ENCODE peak calls at places on chromosomes 16 and 17, in eight cellular contexts. A, W, D, C, B, Q, M and R are unnamed samples.

GRCh38 chr16:3578610-3579551 is 1.7 kb upstream of the NLRC3 start:
- DNase-seq in Q (no peak), D (no peak), W (no peak), M (no peak), C (no peak), B (no peak), A (no peak), R (no peak)

GRCh38 chr17:60510723-60511122 is 15.3 kb downstream of the APPBP2 start:
- DNase-seq in D (no peak), W (no peak), B (no peak), A (no peak), C (no peak), Q (no peak), M (no peak), R (no peak)

GRCh38 chr16:24858219-24859041 is 12.7 kb downstream of the SLC5A11 start:
- DNase-seq in Q (no peak), A (no peak), D (peak), B (no peak), M (peak), W (peak), C (peak), R (no peak)

GRCh38 chr16:81140930-81141780 is 45.0 kb upstream of the GCSH start:
- DNase-seq in Q (no peak), A (no peak), B (no peak), M (no peak), D (no peak), C (no peak), W (no peak), R (no peak)

GRCh38 chr17:35808962-35809854 is at the start of gene TAF15:
- DNase-seq in D (peak), A (peak), B (peak), Q (peak), C (peak), W (peak), M (peak), R (peak)

GRCh38 chr17:68353121-68353521 is 61.8 kb downstream of the ARSG start:
- DNase-seq in M (no peak), B (no peak), D (no peak), A (no peak), Q (no peak), W (no peak), C (no peak), R (peak)

GRCh38 chr17:74742153-74742515 is 5.1 kb downstream of the RAB37 start:
- DNase-seq in A (no peak), M (no peak), B (no peak), W (no peak), C (no peak), D (no peak), Q (no peak), R (no peak)

GRCh38 chr17:75996665-75997590 is 3.7 kb upstream of the CDK3 start:
- DNase-seq in Q (no peak), W (peak), D (no peak), B (no peak), C (peak), M (peak), A (no peak), R (peak)

GRCh38 chr16:66292241-66292935 is 74.1 kb upstream of the CDH5 start:
- DNase-seq in B (no peak), Q (no peak), A (no peak), W (no peak), C (no peak), D (no peak), M (no peak), R (no peak)

GRCh38 chr17:38538906-38539305 is 66.8 kb downstream of the SRCIN1 start:
- DNase-seq in B (no peak), W (no peak), D (no peak), C (no peak), A (no peak), Q (no peak), M (no peak), R (no peak)

GRCh38 chr17:45338996-45339535 is 22.2 kb upstream of the MAP3K14 start:
- DNase-seq in W (no peak), D (no peak), Q (no peak), M (no peak), C (no peak), B (no peak), A (no peak), R (no peak)

GRCh38 chr17:7882068-7882467 is 6.5 kb upstream of the CHD3 start:
- DNase-seq in C (no peak), A (no peak), M (no peak), Q (no peak), W (no peak), B (no peak), D (no peak), R (no peak)

GRCh38 chr16:1413684-1414531 is 596 bp downstream of the UNKL start:
- DNase-seq in C (no peak), M (peak), D (peak), A (no peak), B (no peak), Q (peak), W (no peak), R (peak)

GRCh38 chr16:30011505-30012480 is 966 bp upstream of the DOC2A start:
- DNase-seq in B (no peak), Q (no peak), M (no peak), W (no peak), A (no peak), C (no peak), D (no peak), R (peak)

GRCh38 chr17:17780941-17781590 is 55.7 kb downstream of the SREBF1 start:
- DNase-seq in W (peak), B (no peak), Q (no peak), M (peak), A (no peak), D (no peak), C (no peak), R (no peak)

GRCh38 chr17:8818047-8818446 is 18.9 kb upstream of the MFSD6L start:
- DNase-seq in A (no peak), Q (no peak), W (no peak), B (no peak), D (no peak), M (no peak), C (no peak), R (no peak)

GRCh38 chr17:57663326-57664070 is 81.6 kb downstream of the CCDC182 start:
- DNase-seq in B (no peak), W (no peak), M (peak), Q (no peak), C (no peak), A (no peak), D (no peak), R (peak)

GRCh38 chr17:38584350-38584925 is 21.3 kb downstream of the SRCIN1 start:
- DNase-seq in C (peak), W (no peak), B (no peak), M (no peak), A (no peak), D (peak), Q (peak), R (no peak)

GRCh38 chr16:373848-374615 is 3.7 kb upstream of the MRPL28 start:
- DNase-seq in Q (no peak), M (peak), A (no peak), W (no peak), B (no peak), D (no peak), C (no peak), R (no peak)

GRCh38 chr17:79777166-79777843 is 643 bp upstream of the CBX2 start:
- DNase-seq in A (no peak), C (peak), D (no peak), W (peak), Q (no peak), B (no peak), M (peak), R (no peak)

GRCh38 chr16:67349172-67349571 is 22.6 kb downstream of the LRRC36 start:
- DNase-seq in B (peak), A (no peak), C (peak), D (no peak), M (no peak), W (no peak), Q (no peak), R (no peak)

GRCh38 chr17:10613775-10614513 is 43.2 kb downstream of the MYH3 start:
- DNase-seq in W (no peak), C (peak), A (no peak), D (peak), M (no peak), Q (no peak), B (no peak), R (no peak)

GRCh38 chr17:64787255-64787920 is 125.3 kb upstream of the SMURF2 start:
- DNase-seq in W (no peak), M (no peak), B (no peak), A (no peak), Q (no peak), D (no peak), C (no peak), R (no peak)

GRCh38 chr17:1504866-1505265 is 11.5 kb downstream of the INPP5K start:
- DNase-seq in C (no peak), B (no peak), W (no peak), A (no peak), M (no peak), D (no peak), Q (no peak), R (no peak)

GRCh38 chr16:31472559-31473203 is 729 bp downstream of the TGFB1I1 start:
- DNase-seq in M (peak), D (peak), A (peak), C (peak), B (peak), W (peak), Q (peak), R (no peak)

GRCh38 chr17:78745407-78746088 is 36.5 kb downstream of the CYTH1 start:
- DNase-seq in A (no peak), M (no peak), B (no peak), Q (no peak), C (peak), W (peak), D (no peak), R (no peak)

GRCh38 chr17:6365187-6365943 is 69.6 kb downstream of the AIPL1 start:
- DNase-seq in B (no peak), Q (no peak), D (peak), W (no peak), M (no peak), C (peak), A (no peak), R (no peak)

GRCh38 chr17:34852614-34853013 is 108.6 kb downstream of the CCT6B start:
- DNase-seq in W (no peak), B (no peak), A (no peak), D (no peak), Q (no peak), M (no peak), C (no peak), R (no peak)

GRCh38 chr17:18015603-18016002 is 23.4 kb downstream of the ATPAF2 start:
- DNase-seq in Q (no peak), C (no peak), W (no peak), B (no peak), A (no peak), D (no peak), M (no peak), R (no peak)

GRCh38 chr17:28460901-28461300 is 12.5 kb upstream of the SLC13A2 start:
- DNase-seq in Q (no peak), W (no peak), D (no peak), B (no peak), C (no peak), A (no peak), M (no peak), R (no peak)

GRCh38 chr17:56305017-56305416 is 151.7 kb downstream of the ANKFN1 start:
- DNase-seq in A (no peak), C (no peak), D (no peak), W (no peak), M (no peak), Q (no peak), B (no peak), R (peak)

GRCh38 chr17:58641937-58642336 is 49.9 kb downstream of the TEX14 start:
- DNase-seq in M (no peak), D (no peak), C (no peak), B (no peak), Q (no peak), A (no peak), W (no peak), R (no peak)

GRCh38 chr17:17205368-17206148 is 575 bp downstream of the PLD6 start:
- DNase-seq in W (peak), B (no peak), A (no peak), C (peak), M (peak), D (peak), Q (peak), R (no peak)

GRCh38 chr17:55286681-55287589 is 22.2 kb downstream of the HLF start:
- DNase-seq in W (no peak), D (peak), Q (no peak), A (no peak), B (no peak), M (peak), C (no peak), R (no peak)

GRCh38 chr16:20944861-20945390 is 44.4 kb downstream of the LYRM1 start:
- DNase-seq in M (no peak), A (no peak), W (no peak), C (peak), Q (no peak), B (no peak), D (no peak), R (peak)

GRCh38 chr17:27572665-27573064 is 58.3 kb upstream of the LGALS9 start:
- DNase-seq in C (peak), Q (no peak), W (no peak), M (no peak), A (no peak), D (peak), B (no peak), R (no peak)

GRCh38 chr16:15996432-15997109 is 47.2 kb downstream of the ABCC1 start:
- DNase-seq in D (peak), A (peak), Q (peak), C (peak), B (no peak), W (peak), M (peak), R (no peak)

GRCh38 chr16:30923554-30924085 is at the start of gene FBXL19:
- DNase-seq in W (no peak), M (peak), Q (no peak), A (no peak), B (no peak), D (no peak), C (no peak), R (no peak)

GRCh38 chr17:75694536-75694935 is 26.7 kb upstream of the ITGB4 start:
- DNase-seq in B (no peak), Q (no peak), W (no peak), D (no peak), C (no peak), A (no peak), M (no peak), R (no peak)

DNA sequence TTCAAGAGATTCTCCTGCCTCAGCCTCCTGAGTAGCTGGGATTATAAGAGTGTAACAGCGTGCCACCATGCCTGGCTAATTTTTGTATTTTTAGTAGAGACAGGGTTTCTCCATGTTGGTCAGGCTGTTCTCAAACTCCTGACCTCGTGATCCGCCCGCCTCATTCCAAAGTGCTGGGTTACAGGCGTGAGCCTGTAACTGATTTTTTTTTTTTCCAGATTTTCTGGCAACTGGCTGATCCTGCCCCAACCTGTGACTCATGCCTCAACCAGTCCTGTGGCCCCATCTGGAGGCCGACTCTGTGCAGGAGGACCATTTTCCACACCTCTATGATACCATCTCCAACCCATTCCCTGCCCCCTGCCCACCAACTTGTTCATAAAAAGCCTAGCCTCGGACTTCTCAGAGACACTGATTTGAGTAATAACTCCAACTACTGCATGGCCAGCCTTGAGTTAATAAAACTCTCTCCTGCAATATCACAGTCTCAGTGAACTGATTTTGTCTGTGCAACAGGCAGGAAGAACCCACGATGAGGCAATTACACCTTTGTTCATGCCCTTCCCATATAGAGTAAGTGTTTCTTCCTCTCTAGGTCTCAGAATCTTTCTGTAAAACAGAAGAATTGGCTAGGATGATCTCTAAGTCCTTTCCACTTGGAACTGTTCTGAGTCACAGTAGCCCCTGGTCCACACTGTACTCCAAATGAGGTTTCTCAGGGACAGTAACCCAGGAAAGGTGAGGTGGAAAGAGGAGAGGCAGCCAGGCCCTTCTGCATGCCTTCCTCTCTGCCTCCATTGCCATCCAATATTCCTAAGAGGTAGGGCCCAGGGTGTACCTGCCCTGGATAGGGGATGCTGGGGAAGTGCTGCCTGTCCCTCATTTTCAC is 8.8 kb upstream of the CNOT1 start:
- DNase-seq in C (peak), Q (no peak), B (peak), D (peak), M (no peak), A (peak), W (peak), R (no peak)
- TF ChIP-seq CTCF in C (peak), Q (no peak), B (peak), D (peak), M (no peak), A (peak), W (peak), R (no peak)

DNA sequence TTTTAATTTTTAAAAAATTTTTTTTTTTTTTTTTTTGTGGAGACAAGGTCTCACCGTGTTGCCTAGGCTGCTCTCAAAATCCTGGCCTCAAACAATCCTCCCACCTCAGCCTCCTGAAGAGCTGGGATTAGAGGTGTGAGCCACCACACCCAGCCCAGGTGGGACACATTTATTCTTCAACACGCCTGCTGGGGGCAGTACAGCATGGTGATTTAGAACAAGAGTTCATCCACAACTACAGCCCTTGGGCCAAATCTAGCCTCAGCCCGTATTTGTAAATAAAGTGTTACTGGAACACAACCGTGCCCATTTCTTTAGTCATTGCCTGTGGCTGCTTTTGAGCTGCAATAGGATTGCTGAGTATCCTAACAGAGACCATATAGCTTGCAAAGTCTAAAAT is 92.8 kb downstream of the KATNIP start:
- DNase-seq in B (no peak), Q (no peak), W (no peak), D (no peak), C (peak), M (no peak), A (no peak), R (no peak)
- TF ChIP-seq CTCF in B (peak), Q (no peak), W (peak), D (no peak), C (peak), M (no peak), A (peak), R (peak)

GRCh38 chr17:3318336-3318735 is 20.2 kb upstream of the OR3A1 start:
- DNase-seq in C (no peak), A (no peak), W (no peak), Q (no peak), D (no peak), B (no peak), M (no peak), R (no peak)

DNA sequence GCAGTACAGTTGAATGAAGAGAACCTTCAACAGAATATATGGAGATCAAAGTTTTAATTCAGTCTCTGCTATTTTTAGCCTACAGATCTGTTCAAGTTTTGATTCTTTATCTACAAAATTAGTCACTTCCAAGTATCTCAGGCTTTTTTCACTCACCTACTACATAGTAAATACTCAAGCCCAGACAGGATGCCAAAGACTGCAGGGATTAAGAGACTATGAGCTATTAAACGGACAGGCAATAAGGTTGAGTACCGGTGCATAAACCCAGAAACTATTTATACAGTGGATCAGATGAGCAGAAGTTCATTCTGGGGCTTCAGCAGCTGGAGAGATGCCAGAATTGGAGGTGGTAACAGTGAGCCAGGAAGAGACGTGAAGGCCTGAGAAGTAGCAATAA is 18.7 kb upstream of the OR3A1 start:
- DNase-seq in D (no peak), C (no peak), A (no peak), M (no peak), Q (no peak), B (no peak), W (no peak), R (no peak)
- TF ChIP-seq CTCF in D (no peak), C (no peak), A (no peak), M (no peak), Q (no peak), B (no peak), W (no peak), R (no peak)

GRCh38 chr16:14003119-14003570 is 68.0 kb upstream of the MRTFB start:
- DNase-seq in W (peak), D (peak), C (peak), Q (peak), M (peak), A (peak), B (no peak), R (no peak)
- TF ChIP-seq CTCF in W (no peak), D (no peak), C (peak), Q (no peak), M (no peak), A (peak), B (peak), R (no peak)

GRCh38 chr17:69828087-69828486 is 246.9 kb upstream of the KCNJ16 start:
- DNase-seq in Q (no peak), W (peak), B (no peak), A (no peak), C (peak), D (peak), M (no peak), R (no peak)
- TF ChIP-seq CTCF in Q (no peak), W (no peak), B (no peak), A (no peak), C (no peak), D (no peak), M (no peak), R (no peak)

DNA sequence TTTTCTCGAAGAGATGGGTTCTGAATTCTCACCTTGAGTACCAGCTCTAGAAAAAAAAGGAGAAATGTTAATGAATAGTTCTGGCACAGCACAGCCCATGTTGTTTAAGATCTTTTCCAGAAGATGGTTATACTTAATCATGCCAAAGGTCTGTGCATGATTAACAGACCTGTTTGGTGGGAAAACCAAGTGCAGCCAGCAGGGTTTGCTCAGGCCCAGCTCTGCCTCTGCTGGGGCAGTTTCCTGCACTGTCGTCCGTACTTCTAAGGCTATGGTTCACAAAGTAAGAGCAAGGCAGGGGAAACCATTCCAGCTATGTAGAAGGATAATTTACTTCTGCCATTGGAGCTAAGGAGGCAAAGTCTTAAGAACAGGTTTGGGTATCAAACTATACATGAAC is 10.6 kb downstream of the ANKRD40 start:
- DNase-seq in A (no peak), Q (no peak), W (no peak), C (no peak), D (no peak), B (no peak), M (no peak), R (no peak)
- TF ChIP-seq CTCF in A (no peak), Q (no peak), W (no peak), C (no peak), D (no peak), B (no peak), M (no peak), R (no peak)

DNA sequence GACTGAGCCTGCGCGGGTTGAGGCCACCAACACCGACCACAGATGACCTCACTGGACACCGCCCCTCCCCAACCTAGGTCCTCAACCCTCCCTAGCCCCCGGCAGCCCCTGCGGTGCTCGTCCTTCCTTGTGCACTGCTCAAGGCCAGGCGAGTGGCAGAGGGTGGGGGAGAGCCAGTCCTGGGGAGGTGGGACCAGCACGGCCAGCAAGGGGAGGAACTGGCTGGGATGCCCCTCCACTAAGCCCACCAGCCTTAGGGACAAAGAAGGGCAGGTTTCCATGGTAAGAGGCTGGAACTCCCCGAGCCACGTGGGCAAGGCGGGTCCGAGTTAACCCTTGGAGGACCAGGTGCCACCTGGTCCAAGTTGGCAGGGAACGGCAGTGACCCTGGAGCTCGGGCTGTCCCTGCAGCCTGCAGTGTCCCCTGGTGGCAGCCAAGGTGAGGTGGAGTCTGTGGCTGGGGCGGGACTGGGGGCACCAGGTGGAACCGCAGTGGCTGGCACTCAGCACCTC is 9.2 kb downstream of the FSCN2 start:
- DNase-seq in W (no peak), A (no peak), Q (no peak), B (no peak), C (no peak), M (no peak), D (no peak), R (no peak)
- TF ChIP-seq CTCF in W (peak), A (peak), Q (peak), B (peak), C (peak), M (no peak), D (peak), R (peak)